ENCODE peak calls at places on chromosomes 7 and 10, in four cellular contexts. X is mammary epithelial cell, U is fibroblast of gingiva, P is memory B cell. G is an unnamed sample.

GRCh38 chr7:120360918-120361317 is 87.9 kb downstream of the KCND2 start:
- DNase-seq in X (no peak), U (no peak), P (no peak), G (no peak)

GRCh38 chr10:83617692-83618325 is 521.5 kb upstream of the GHITM start:
- DNase-seq in X (no peak), U (no peak), P (no peak), G (no peak)

GRCh38 chr10:131997366-131998049 is 15.8 kb upstream of the BNIP3 start:
- DNase-seq in X (no peak), U (peak; percentile 97), P (no peak), G (peak; percentile 77)

GRCh38 chr7:149525280-149525679 is 27.7 kb upstream of the ZNF746 start:
- DNase-seq in X (no peak), U (no peak), P (no peak), G (no peak)

GRCh38 chr10:100586959-100587358 is 51.2 kb downstream of the HIF1AN start:
- DNase-seq in X (no peak), U (no peak), P (no peak), G (no peak)

GRCh38 chr10:124677871-124678565 is 66.2 kb downstream of the FAM53B start:
- DNase-seq in X (no peak), U (peak; percentile 71), P (no peak), G (peak; percentile 79)

GRCh38 chr10:64733980-64734379 is 1212.8 kb downstream of the REEP3 start:
- DNase-seq in X (no peak), U (no peak), P (no peak), G (no peak)

GRCh38 chr10:104080762-104081161 is 4.9 kb downstream of the COL17A1 start:
- DNase-seq in X (no peak), U (no peak), P (no peak), G (peak; percentile 23)

GRCh38 chr10:30368065-30368718 is 19.1 kb upstream of the MTPAP start:
- DNase-seq in X (peak; percentile 39), U (no peak), P (no peak), G (peak; percentile 49)

GRCh38 chr10:72557362-72557761 is 68.5 kb downstream of the MICU1 start:
- DNase-seq in X (no peak), U (peak; percentile 70), P (no peak), G (peak; percentile 63)

GRCh38 chr7:158049271-158049670 is 538.4 kb downstream of the PTPRN2 start:
- DNase-seq in X (no peak), U (no peak), P (no peak), G (no peak)

GRCh38 chr10:11163990-11164805 is 146.5 kb downstream of the CELF2 start:
- DNase-seq in X (no peak), U (no peak), P (no peak), G (no peak)

GRCh38 chr10:132174237-132174636 is 12.5 kb upstream of the DPYSL4 start:
- DNase-seq in X (no peak), U (no peak), P (no peak), G (no peak)

GRCh38 chr7:41039386-41040315 is 663.2 kb downstream of the INHBA start:
- DNase-seq in X (no peak), U (no peak), P (no peak), G (no peak)

GRCh38 chr7:3197567-3198212 is 103.4 kb upstream of the SDK1 start:
- DNase-seq in X (no peak), U (no peak), P (no peak), G (no peak)

GRCh38 chr7:154574235-154574634 is 428.7 kb downstream of the PAXIP1 start:
- DNase-seq in X (no peak), U (no peak), P (no peak), G (no peak)

GRCh38 chr7:129553861-129554530 is 51.7 kb downstream of the SMKR1 start:
- DNase-seq in X (no peak), U (no peak), P (no peak), G (peak; percentile 48)

GRCh38 chr7:128835790-128836641 is 5.8 kb downstream of the FLNC start:
- DNase-seq in X (no peak), U (no peak), P (no peak), G (peak; percentile 65)

GRCh38 chr10:72953687-72954086 is 919 bp downstream of the PLA2G12B start:
- DNase-seq in X (peak; percentile 2), U (no peak), P (no peak), G (no peak)

GRCh38 chr7:22572292-22572691 is 72.3 kb upstream of the STEAP1B start:
- DNase-seq in X (peak; percentile 52), U (peak; percentile 67), P (no peak), G (peak; percentile 90)

GRCh38 chr7:137592232-137592896 is 248.8 kb upstream of the PTN start:
- DNase-seq in X (peak; percentile 54), U (peak; percentile 72), P (no peak), G (peak; percentile 77)

GRCh38 chr7:135501402-135501801 is 8.5 kb downstream of the CNOT4 start:
- DNase-seq in X (no peak), U (no peak), P (no peak), G (peak; percentile 48)

GRCh38 chr10:59694936-59695335 is 14.7 kb downstream of the SLC16A9 start:
- DNase-seq in X (no peak), U (no peak), P (no peak), G (no peak)

GRCh38 chr7:158887594-158887993 is 31.2 kb downstream of the DYNC2I1 start:
- DNase-seq in X (no peak), U (peak; percentile 87), P (no peak), G (peak; percentile 88)

GRCh38 chr10:21423338-21423737 is 102.1 kb downstream of the SKIDA1 start:
- DNase-seq in X (no peak), U (no peak), P (no peak), G (no peak)

GRCh38 chr7:157853789-157854065 is 516.9 kb downstream of the DNAJB6 start:
- DNase-seq in X (no peak), U (no peak), P (no peak), G (no peak)

GRCh38 chr10:75982611-75983369 is 551.4 kb downstream of the LRMDA start:
- DNase-seq in X (no peak), U (peak; percentile 67), P (no peak), G (peak; percentile 76)

GRCh38 chr7:107742678-107743566 is 1.0 kb upstream of the CBLL1 start:
- DNase-seq in X (no peak), U (no peak), P (no peak), G (no peak)

G was measured in AG10803.